ENCODE peak calls at places on chromosomes 16 and 17, in eight cellular contexts. Q is NT2/D1, H is PC-3, E is GM23248, S is heart left ventricle, O is stromal cell of bone marrow, U is DMS153, R is iPS-NIHi11. W is an unnamed sample.

GRCh38 chr17:45050680-45051059 is 762 bp downstream of the DCAKD start:
- DNase-seq in Q (no peak), H (no peak), E (peak), S (no peak), O (no peak), U (no peak), R (no peak), W (no peak)

GRCh38 chr17:61825448-61826137 is 37.7 kb downstream of the BRIP1 start:
- DNase-seq in Q (no peak), H (no peak), E (no peak), S (no peak), O (no peak), U (no peak), R (no peak), W (no peak)

GRCh38 chr17:12492450-12492849 is 173.2 kb upstream of the MYOCD start:
- DNase-seq in Q (no peak), H (no peak), E (no peak), S (no peak), O (no peak), U (no peak), R (no peak), W (no peak)

GRCh38 chr16:25012525-25012991 is 2.6 kb downstream of the ARHGAP17 start:
- DNase-seq in Q (no peak), H (peak), E (peak), S (no peak), O (peak), U (no peak), R (no peak), W (no peak)

GRCh38 chr17:28748852-28749515 is 5.2 kb downstream of the TRAF4 start:
- DNase-seq in Q (no peak), H (no peak), E (no peak), S (no peak), O (no peak), U (no peak), R (no peak), W (no peak)

GRCh38 chr17:72407336-72408121 is 286.7 kb downstream of the SOX9 start:
- DNase-seq in Q (peak), H (peak), E (peak), S (peak), O (peak), U (peak), R (peak), W (peak)

GRCh38 chr17:77455111-77455877 is 314.5 kb downstream of the SEC14L1 start:
- DNase-seq in Q (no peak), H (no peak), E (no peak), S (no peak), O (peak), U (no peak), R (no peak), W (no peak)

GRCh38 chr17:5049314-5049819 is 14.1 kb upstream of the SLC52A1 start:
- DNase-seq in Q (no peak), H (no peak), E (no peak), S (no peak), O (no peak), U (no peak), R (no peak), W (no peak)

GRCh38 chr16:89324056-89325010 is 106.8 kb downstream of the ZNF778 start:
- DNase-seq in Q (no peak), H (peak), E (peak), S (no peak), O (peak), U (no peak), R (no peak), W (no peak)

GRCh38 chr17:42058018-42058417 is 7.6 kb upstream of the C17orf113 start:
- DNase-seq in Q (no peak), H (no peak), E (no peak), S (no peak), O (no peak), U (no peak), R (no peak), W (no peak)

GRCh38 chr17:73690581-73691135 is 46.4 kb upstream of the SDK2 start:
- DNase-seq in Q (peak), H (no peak), E (no peak), S (no peak), O (no peak), U (no peak), R (peak), W (no peak)

GRCh38 chr17:80118601-80119270 is 17.4 kb downstream of the GAA start:
- DNase-seq in Q (no peak), H (no peak), E (no peak), S (no peak), O (no peak), U (no peak), R (no peak), W (no peak)

GRCh38 chr17:63370696-63371095 is 75.4 kb downstream of the CYB561 start:
- DNase-seq in Q (no peak), H (no peak), E (peak), S (no peak), O (no peak), U (no peak), R (no peak), W (no peak)

GRCh38 chr16:80788016-80788415 is 16.4 kb downstream of the CDYL2 start:
- DNase-seq in Q (no peak), H (no peak), E (peak), S (no peak), O (no peak), U (no peak), R (no peak), W (no peak)

GRCh38 chr17:44113868-44114840 is 9.3 kb downstream of the HDAC5 start:
- DNase-seq in Q (no peak), H (no peak), E (no peak), S (no peak), O (no peak), U (no peak), R (no peak), W (peak)